ENCODE peak calls at places on chromosome 14, in five cellular contexts. O is pancreas, Z is astrocyte of the cerebellum, V is spleen, B is sigmoid colon. W is an unnamed sample.

GRCh38 chr14:99731536-99732435 is 47.7 kb downstream of the CYP46A1 start:
- DNase-seq in O (peak), Z (no peak), V (peak), B (peak), W (peak)

GRCh38 chr14:51261151-51261550 is 21.1 kb downstream of the TMX1 start:
- DNase-seq in O (no peak), Z (no peak), V (no peak), B (no peak), W (no peak)

GRCh38 chr14:58533417-58533816 is 104.3 kb upstream of the DACT1 start:
- DNase-seq in O (no peak), Z (no peak), V (no peak), B (no peak), W (no peak)

GRCh38 chr14:80055912-80056801 is 155.1 kb downstream of the DIO2 start:
- DNase-seq in O (peak), Z (peak), V (no peak), B (no peak), W (no peak)

GRCh38 chr14:74793506-74794155 is 30.5 kb downstream of the YLPM1 start:
- DNase-seq in O (no peak), Z (no peak), V (no peak), B (no peak), W (no peak)

GRCh38 chr14:94355191-94355794 is 32.2 kb upstream of the SERPINA6 start:
- DNase-seq in O (peak), Z (no peak), V (no peak), B (no peak), W (peak)

GRCh38 chr14:50985124-50985815 is 41.0 kb upstream of the PYGL start:
- DNase-seq in O (no peak), Z (no peak), V (no peak), B (peak), W (no peak)

GRCh38 chr14:63435204-63435603 is 108.0 kb downstream of the PPP2R5E start:
- DNase-seq in O (no peak), Z (no peak), V (no peak), B (no peak), W (no peak)

GRCh38 chr14:94203473-94204210 is 29.5 kb downstream of the PPP4R4 start:
- DNase-seq in O (no peak), Z (no peak), V (no peak), B (no peak), W (no peak)

GRCh38 chr14:81423504-81423903 is 23.4 kb upstream of the STON2 start:
- DNase-seq in O (no peak), Z (no peak), V (no peak), B (no peak), W (no peak)

GRCh38 chr14:54664961-54665360 is 98.0 kb downstream of the SAMD4A start:
- DNase-seq in O (no peak), Z (no peak), V (no peak), B (no peak), W (no peak)

GRCh38 chr14:71985538-71986234 is 53.5 kb downstream of the RGS6 start:
- DNase-seq in O (no peak), Z (no peak), V (no peak), B (no peak), W (no peak)

GRCh38 chr14:81565441-81566290 is 32.0 kb upstream of the SEL1L start:
- DNase-seq in O (peak), Z (no peak), V (no peak), B (no peak), W (no peak)

GRCh38 chr14:66444271-66444987 is 41.7 kb upstream of the CCDC196 start:
- DNase-seq in O (peak), Z (no peak), V (no peak), B (no peak), W (no peak)

GRCh38 chr14:38044710-38045109 is 163.0 kb upstream of the SSTR1 start:
- DNase-seq in O (no peak), Z (no peak), V (no peak), B (no peak), W (no peak)

GRCh38 chr14:76153919-76154318 is 2.2 kb downstream of the GPATCH2L start:
- DNase-seq in O (no peak), Z (no peak), V (no peak), B (no peak), W (no peak)

GRCh38 chr14:76152333-76152681 is 585 bp downstream of the GPATCH2L start:
- DNase-seq in O (peak), Z (peak), V (peak), B (peak), W (peak)

GRCh38 chr14:76151398-76152332 is at the start of gene GPATCH2L:
- DNase-seq in O (peak), Z (peak), V (peak), B (peak), W (peak)

GRCh38 chr14:76149196-76149595 is 2.5 kb upstream of the GPATCH2L start:
- DNase-seq in O (no peak), Z (no peak), V (no peak), B (no peak), W (no peak)

DNA sequence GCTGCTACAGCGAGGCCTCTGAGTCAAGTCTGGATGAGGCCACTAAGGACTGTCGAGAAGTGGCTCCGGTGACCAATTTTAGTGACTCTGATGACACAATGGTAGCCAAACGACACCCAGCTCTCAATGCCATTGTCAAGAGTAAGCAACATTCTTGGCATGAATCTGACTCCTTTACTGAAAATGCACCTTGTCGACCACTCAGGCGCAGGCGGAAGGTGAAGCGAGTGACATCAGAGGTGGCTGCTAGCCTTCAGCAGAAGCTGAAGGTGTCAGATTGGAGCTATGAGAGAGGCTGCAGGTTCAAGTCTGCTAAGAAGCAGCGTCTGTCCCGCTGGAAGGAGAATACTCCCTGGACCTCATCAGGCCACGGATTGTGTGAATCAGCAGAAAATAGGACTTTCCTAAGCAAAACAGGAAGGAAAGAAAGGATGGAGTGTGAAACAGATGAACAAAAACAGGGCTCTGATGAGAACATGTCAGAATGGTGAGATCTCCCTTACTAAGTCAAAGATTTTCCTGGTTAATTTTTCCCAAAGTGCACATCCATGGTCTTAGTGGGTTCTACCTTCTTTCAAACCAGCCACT is 2.9 kb downstream of the GPATCH2L start:
- DNase-seq in O (no peak), Z (no peak), V (no peak), B (no peak), W (no peak)
- H3K4me3 ChIP-seq in O (no peak), Z (no peak), V (no peak), B (no peak), W (no peak)

GRCh38 chr14:105476937-105477658 is 2.5 kb downstream of the CRIP2 start:
- DNase-seq in O (no peak), Z (no peak), V (no peak), B (no peak), W (no peak)
- H3K4me3 ChIP-seq in O (no peak), Z (peak), V (peak), B (no peak), W (peak)

DNA sequence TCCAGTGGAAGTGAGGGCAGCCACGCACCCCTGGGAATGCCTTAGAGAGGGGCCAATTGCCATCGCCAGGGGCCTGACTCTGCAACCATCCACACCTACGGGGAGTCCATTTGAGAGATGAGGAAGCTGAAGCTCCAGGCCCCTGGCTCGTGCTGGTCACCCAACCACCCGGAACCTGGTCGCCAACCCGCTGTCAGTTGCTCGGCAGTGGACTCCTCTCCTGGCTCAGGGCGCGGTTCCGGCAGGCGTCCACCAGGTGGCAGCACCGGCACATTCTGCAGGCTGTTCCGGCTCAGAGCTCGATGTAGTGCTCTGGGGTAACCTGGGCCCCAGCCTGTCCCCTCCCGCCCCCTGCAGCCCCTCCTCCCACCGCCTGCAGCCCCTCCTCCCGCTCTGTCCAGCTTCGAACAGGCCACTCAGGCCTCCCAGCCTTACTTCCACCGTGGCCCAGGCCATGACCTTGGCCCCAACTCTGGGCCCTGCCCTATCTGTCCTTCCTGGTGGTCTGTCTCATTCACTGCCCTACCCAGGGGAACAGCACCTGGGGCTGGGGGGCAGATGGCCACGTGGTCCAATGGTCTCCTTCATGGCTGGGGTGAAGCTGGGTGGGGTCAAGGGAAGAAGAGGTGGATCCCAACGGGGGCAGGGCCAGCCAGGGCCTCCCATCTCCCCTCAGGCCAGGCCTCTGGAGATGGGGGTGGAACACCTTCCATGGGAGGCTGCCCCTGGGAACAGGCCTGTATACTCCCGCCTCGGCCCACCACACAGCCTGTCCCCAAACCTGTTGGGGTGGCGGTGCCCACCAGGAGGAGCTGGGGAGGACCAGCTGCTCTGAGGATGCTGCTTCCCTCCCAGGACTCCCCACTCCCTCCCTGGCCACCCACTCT is 15.7 kb downstream of the SIVA1 start:
- DNase-seq in O (peak), Z (peak), V (peak), B (peak), W (peak)
- H3K4me3 ChIP-seq in O (no peak), Z (no peak), V (no peak), B (no peak), W (no peak)

GRCh38 chr14:95462491-95462890 is 54.0 kb downstream of the SYNE3 start:
- DNase-seq in O (no peak), Z (no peak), V (no peak), B (no peak), W (no peak)
- H3K4me3 ChIP-seq in O (no peak), Z (no peak), V (no peak), B (no peak), W (no peak)

GRCh38 chr14:56310643-56311042 is 192.4 kb downstream of the PELI2 start:
- DNase-seq in O (no peak), Z (no peak), V (no peak), B (no peak), W (no peak)
- H3K4me3 ChIP-seq in O (no peak), Z (no peak), V (no peak), B (no peak), W (no peak)

GRCh38 chr14:73243748-73244147 is 6.4 kb downstream of the PAPLN start:
- DNase-seq in O (no peak), Z (no peak), V (no peak), B (no peak), W (no peak)

GRCh38 chr14:73244541-73244940 is 7.2 kb downstream of the PAPLN start:
- DNase-seq in O (no peak), Z (no peak), V (peak), B (no peak), W (no peak)

GRCh38 chr14:73246387-73247150 is 9.3 kb downstream of the PAPLN start:
- DNase-seq in O (no peak), Z (no peak), V (peak), B (no peak), W (no peak)

GRCh38 chr14:73243341-73243740 is 6.0 kb downstream of the PAPLN start:
- DNase-seq in O (no peak), Z (no peak), V (peak), B (no peak), W (no peak)

DNA sequence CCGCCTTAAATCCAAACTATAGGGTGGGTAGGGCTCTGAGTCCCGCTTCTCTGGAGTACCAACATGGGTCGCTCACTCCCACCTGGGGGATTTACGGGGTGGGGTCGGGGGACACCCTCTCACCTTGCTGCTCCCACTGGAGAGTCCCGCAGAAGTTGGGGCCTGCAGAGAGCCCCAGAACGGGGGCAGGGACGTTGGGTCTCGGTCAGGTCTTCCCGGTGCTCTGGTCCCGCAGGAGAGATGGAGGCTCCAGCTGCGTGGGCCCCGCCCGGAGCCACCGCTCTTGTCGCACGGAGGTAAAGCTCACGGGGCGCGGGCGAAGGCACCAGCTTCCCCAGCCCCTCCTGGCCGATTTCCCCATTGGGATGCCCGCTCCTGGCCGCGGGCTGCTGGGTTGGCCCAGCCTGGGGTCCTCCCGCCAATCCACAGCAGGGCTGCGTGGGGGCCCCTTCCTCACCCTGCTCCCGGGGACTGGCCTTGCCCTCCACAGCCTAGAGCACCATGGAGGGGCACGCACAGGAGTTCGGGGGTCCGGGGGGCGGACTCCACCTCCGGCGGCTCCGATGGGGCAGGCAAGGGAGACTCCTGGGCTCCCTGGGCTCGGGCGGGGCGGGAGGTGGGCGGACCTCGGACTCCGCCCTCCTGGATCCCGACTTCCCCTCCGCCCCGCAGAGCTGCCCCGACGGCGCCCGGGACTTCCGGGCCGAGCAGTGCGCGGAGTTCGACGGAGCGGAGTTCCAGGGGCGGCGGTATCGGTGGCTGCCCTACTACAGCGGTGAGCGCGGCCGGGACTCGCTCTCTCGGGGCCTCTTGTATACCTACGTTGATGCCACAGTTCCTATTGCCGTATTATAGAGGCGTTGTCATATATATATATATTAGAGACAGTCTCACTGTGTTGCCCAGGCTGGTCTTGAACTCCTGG is 8.4 kb downstream of the PAPLN start:
- DNase-seq in O (no peak), Z (no peak), V (peak), B (no peak), W (peak)
- H3K4me3 ChIP-seq in O (peak), Z (peak), V (peak), B (peak), W (peak)

GRCh38 chr14:64709126-64709525 is 4.9 kb downstream of the PLEKHG3 start:
- DNase-seq in O (peak), Z (no peak), V (no peak), B (peak), W (no peak)
- H3K4me3 ChIP-seq in O (no peak), Z (no peak), V (no peak), B (no peak), W (no peak)

DNA sequence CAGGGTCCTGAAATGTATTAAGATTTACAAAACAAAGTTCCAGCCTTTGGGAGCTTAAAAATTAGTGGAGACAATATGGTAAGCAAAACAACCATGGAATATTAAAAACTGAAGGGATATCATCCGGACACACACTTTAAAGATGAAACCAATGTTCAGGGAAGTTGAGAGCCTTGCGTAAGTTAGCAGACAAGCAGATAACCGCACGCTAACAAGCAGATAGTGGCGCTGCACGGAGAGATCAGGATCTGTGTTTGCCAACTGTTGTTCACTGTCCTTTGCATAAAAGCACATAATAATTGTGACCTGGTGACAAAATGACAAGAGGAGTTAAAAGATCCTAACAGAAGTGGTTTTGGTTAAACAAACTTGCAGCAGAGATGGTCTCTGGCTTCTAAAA is 14.3 kb upstream of the TMEM229B start:
- DNase-seq in O (no peak), Z (no peak), V (no peak), B (no peak), W (no peak)
- H3K4me3 ChIP-seq in O (no peak), Z (no peak), V (no peak), B (no peak), W (no peak)

GRCh38 chr14:105181542-105182295 is 607 bp upstream of the NUDT14 start:
- DNase-seq in O (no peak), Z (no peak), V (no peak), B (no peak), W (no peak)
- H3K4me3 ChIP-seq in O (peak), Z (peak), V (peak), B (no peak), W (peak)

W was measured in left lung.